ENCODE peak calls at places on chromosomes 1 and 21, in ten cellular contexts. G, D, Q, R, J, Y, I, L, H and S are unnamed samples.

GRCh38 chr21:42931560-42932235 is 6.3 kb upstream of the ERVH48-1 start:
- DNase-seq in G (peak), J (no peak), Y (no peak), R (no peak), D (no peak), L (no peak), H (no peak), Q (no peak), I (no peak), S (no peak)

GRCh38 chr1:17233675-17234074 is 15.2 kb upstream of the PADI3 start:
- DNase-seq in I (peak), H (peak), R (no peak), Y (peak), G (no peak), Q (peak), J (peak), L (peak), D (peak), S (peak)

GRCh38 chr21:34807146-34807880 is 138.5 kb downstream of the CLIC6 start:
- DNase-seq in H (no peak), J (peak), Q (peak), R (peak), L (peak), I (no peak), Y (no peak), D (peak), G (no peak), S (no peak)

GRCh38 chr1:244835276-244836134 is at the start of gene COX20:
- DNase-seq in D (peak), J (peak), H (peak), I (peak), L (peak), G (peak), R (peak), Q (peak), Y (peak), S (peak)

GRCh38 chr1:84174051-84174556 is 30.0 kb downstream of the PRKACB start:
- DNase-seq in H (no peak), L (no peak), Y (no peak), D (peak), J (peak), I (no peak), Q (peak), R (no peak), G (no peak), S (no peak)

GRCh38 chr1:29305943-29306342 is 69.6 kb downstream of the PTPRU start:
- DNase-seq in D (no peak), Y (no peak), H (no peak), R (no peak), Q (peak), G (no peak), I (no peak), L (no peak), J (no peak), S (no peak)

GRCh38 chr1:228770779-228771223 is 35.5 kb downstream of the RHOU start:
- DNase-seq in H (no peak), D (no peak), G (no peak), Y (no peak), J (no peak), R (no peak), I (no peak), L (no peak), Q (no peak), S (no peak)

GRCh38 chr1:160296036-160296435 is 11.1 kb upstream of the PEX19 start:
- DNase-seq in H (no peak), I (no peak), D (no peak), R (no peak), J (no peak), Q (no peak), Y (no peak), L (no peak), G (no peak), S (no peak)

GRCh38 chr1:25009675-25010262 is 79.7 kb upstream of the RUNX3 start:
- DNase-seq in J (no peak), R (no peak), Y (no peak), G (no peak), Q (no peak), H (no peak), L (no peak), D (no peak), I (no peak), S (no peak)

GRCh38 chr1:29237906-29238600 is 1.7 kb downstream of the PTPRU start:
- DNase-seq in R (no peak), I (peak), D (peak), H (peak), G (no peak), L (no peak), Q (peak), Y (no peak), J (peak), S (peak)

GRCh38 chr1:2226525-2227340 is 1.4 kb upstream of the SKI start:
- DNase-seq in Y (no peak), Q (no peak), G (no peak), J (no peak), L (peak), R (no peak), D (peak), H (peak), I (peak), S (no peak)

GRCh38 chr1:169545472-169545871 is 40.8 kb downstream of the F5 start:
- DNase-seq in J (no peak), H (no peak), Y (no peak), Q (no peak), I (no peak), R (no peak), G (no peak), D (no peak), L (no peak), S (no peak)

GRCh38 chr1:95118019-95118499 is 904 bp downstream of the TLCD4 start:
- DNase-seq in G (no peak), I (no peak), Y (peak), J (no peak), R (no peak), L (no peak), Q (peak), H (no peak), D (peak), S (peak)

GRCh38 chr1:213750231-213751063 is 237.3 kb upstream of the PROX1 start:
- DNase-seq in Y (no peak), R (no peak), I (no peak), Q (no peak), G (no peak), J (no peak), L (no peak), D (no peak), H (no peak), S (no peak)

GRCh38 chr1:30522031-30523004 is 201.1 kb downstream of the MATN1 start:
- DNase-seq in Y (peak), Q (peak), L (no peak), J (no peak), R (no peak), G (no peak), D (peak), I (peak), H (peak), S (peak)

GRCh38 chr21:42624095-42624830 is 29.2 kb upstream of the PDE9A start:
- DNase-seq in D (no peak), L (no peak), Q (no peak), I (no peak), H (peak), G (no peak), Y (no peak), J (no peak), R (no peak), S (no peak)

GRCh38 chr1:247193958-247194357 is 22.1 kb upstream of the ZNF124 start:
- DNase-seq in I (no peak), Q (no peak), G (no peak), L (no peak), H (no peak), J (no peak), R (no peak), Y (no peak), D (no peak), S (no peak)

GRCh38 chr1:89451011-89451410 is 73.6 kb upstream of the LRRC8B start:
- DNase-seq in L (no peak), D (peak), Q (peak), H (no peak), Y (no peak), I (no peak), R (no peak), G (no peak), J (no peak), S (no peak)

GRCh38 chr1:85582687-85583354 is 2.3 kb downstream of the CCN1 start:
- DNase-seq in D (peak), I (no peak), G (no peak), J (no peak), Y (no peak), H (no peak), Q (peak), L (no peak), R (no peak), S (no peak)

GRCh38 chr1:158864595-158864994 is 33.4 kb downstream of the MNDA start:
- DNase-seq in J (no peak), G (no peak), Y (no peak), Q (no peak), I (no peak), R (no peak), H (no peak), D (no peak), L (no peak), S (no peak)

GRCh38 chr21:41601573-41602371 is 93.8 kb upstream of the TMPRSS2 start:
- DNase-seq in H (no peak), I (no peak), Q (peak), J (no peak), L (no peak), D (peak), R (no peak), G (no peak), Y (no peak), S (no peak)

GRCh38 chr1:53505401-53505800 is 46.2 kb downstream of the DMRTB1 start:
- DNase-seq in R (no peak), I (no peak), H (no peak), J (no peak), Q (no peak), L (no peak), D (no peak), Y (no peak), G (no peak), S (no peak)

GRCh38 chr1:193234523-193234922 is 48.1 kb upstream of the B3GALT2 start:
- DNase-seq in I (no peak), Y (no peak), G (no peak), D (no peak), R (no peak), Q (no peak), J (no peak), L (no peak), H (no peak), S (no peak)

GRCh38 chr1:40232444-40232843 is 15.3 kb upstream of the TMCO2 start:
- DNase-seq in R (no peak), G (peak), D (no peak), Q (no peak), H (no peak), Y (no peak), L (no peak), I (no peak), J (no peak), S (no peak)

GRCh38 chr1:113375878-113376277 is 14.4 kb upstream of the MAGI3 start:
- DNase-seq in D (no peak), Q (no peak), I (no peak), Y (no peak), R (no peak), J (no peak), G (no peak), H (no peak), L (no peak), S (no peak)
- H3K4me3 ChIP-seq in D (no peak), Q (no peak), I (no peak), Y (no peak), R (no peak), J (no peak), G (no peak), H (no peak), L (no peak), S (no peak)

GRCh38 chr1:201648066-201648910 is 109.4 kb downstream of the NAV1 start:
- DNase-seq in I (peak), J (peak), Y (peak), H (peak), Q (peak), L (peak), D (peak), G (no peak), R (no peak), S (no peak)

GRCh38 chr1:201649776-201650607 is 111.1 kb downstream of the NAV1 start:
- DNase-seq in Q (peak), H (peak), I (peak), J (peak), D (peak), Y (peak), G (no peak), L (peak), R (no peak), S (peak)

GRCh38 chr1:201647722-201648065 is 108.8 kb downstream of the NAV1 start:
- DNase-seq in H (no peak), D (no peak), I (no peak), G (no peak), Q (no peak), L (no peak), J (no peak), Y (no peak), R (no peak), S (no peak)

GRCh38 chr1:201650608-201650933 is 111.6 kb downstream of the NAV1 start:
- DNase-seq in Q (no peak), Y (no peak), L (no peak), R (no peak), J (no peak), G (no peak), H (no peak), D (no peak), I (no peak), S (no peak)

DNA sequence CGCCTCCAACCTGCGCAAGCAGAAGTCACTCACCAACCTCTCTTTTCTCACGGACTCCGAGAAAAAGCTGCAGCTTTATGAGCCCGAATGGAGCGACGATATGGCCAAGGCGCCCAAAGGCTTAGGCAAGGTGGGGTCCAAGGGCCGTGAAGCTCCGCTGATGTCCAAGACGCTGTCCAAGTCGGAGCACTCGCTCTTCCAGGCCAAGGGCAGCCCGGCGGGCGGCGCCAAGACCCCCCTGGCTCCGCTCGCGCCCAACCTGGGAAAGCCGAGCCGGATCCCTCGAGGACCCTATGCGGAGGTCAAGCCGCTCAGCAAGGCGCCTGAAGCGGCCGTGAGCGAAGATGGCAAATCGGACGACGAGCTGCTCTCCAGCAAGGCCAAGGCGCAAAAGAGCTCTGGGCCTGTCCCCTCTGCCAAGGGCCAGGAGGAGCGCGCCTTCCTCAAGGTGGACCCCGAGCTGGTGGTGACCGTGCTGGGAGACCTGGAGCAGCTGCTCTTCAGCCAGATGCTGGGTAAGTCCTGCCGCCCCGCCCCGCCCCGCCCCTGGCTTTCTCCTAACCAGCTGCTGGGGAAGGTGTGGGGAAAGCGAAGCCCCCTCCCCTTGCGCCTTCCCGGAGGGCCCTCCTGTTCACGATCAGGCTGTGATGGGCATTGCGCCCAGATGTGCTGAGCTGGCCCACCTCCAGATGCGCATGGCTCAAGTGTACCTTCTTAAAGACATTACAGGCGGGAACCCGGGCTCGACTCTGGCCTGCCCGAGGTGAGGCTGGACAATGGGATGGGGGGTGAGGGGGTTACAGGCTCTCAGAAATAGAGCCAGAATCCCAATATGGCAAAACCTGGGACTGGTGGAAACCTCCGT is 110.2 kb downstream of the NAV1 start:
- DNase-seq in I (peak), R (no peak), J (no peak), G (no peak), Q (peak), H (peak), Y (no peak), L (no peak), D (peak), S (no peak)
- H3K27ac ChIP-seq in I (peak), R (no peak), J (peak), G (no peak), Q (no peak), H (peak), Y (peak), L (no peak), D (peak), S (peak)

DNA sequence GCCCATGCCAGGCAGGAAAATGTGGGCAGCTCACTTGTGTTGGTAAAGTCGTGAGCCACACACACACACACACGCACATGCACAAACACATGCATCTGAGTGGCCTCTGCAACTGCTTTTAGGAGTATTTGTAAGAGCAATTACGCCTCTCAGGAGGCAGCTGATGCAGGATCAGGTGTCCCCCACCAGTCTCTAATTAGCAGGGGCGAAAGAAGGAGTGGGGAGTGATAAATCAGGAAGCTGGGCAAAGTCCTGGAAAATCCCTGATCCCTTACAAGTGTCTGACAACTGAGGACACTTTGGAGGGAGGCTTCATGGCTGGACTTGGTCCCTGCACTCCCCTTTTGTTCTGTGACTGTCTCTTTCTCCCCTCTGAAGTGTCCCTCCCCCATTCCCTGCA is 5.7 kb upstream of the IVL start:
- DNase-seq in G (no peak), I (no peak), Y (no peak), J (no peak), R (no peak), D (no peak), H (no peak), L (no peak), Q (no peak), S (no peak)
- H3K4me3 ChIP-seq in G (no peak), I (no peak), Y (no peak), J (no peak), R (no peak), D (no peak), H (no peak), L (no peak), Q (no peak), S (no peak)

DNA sequence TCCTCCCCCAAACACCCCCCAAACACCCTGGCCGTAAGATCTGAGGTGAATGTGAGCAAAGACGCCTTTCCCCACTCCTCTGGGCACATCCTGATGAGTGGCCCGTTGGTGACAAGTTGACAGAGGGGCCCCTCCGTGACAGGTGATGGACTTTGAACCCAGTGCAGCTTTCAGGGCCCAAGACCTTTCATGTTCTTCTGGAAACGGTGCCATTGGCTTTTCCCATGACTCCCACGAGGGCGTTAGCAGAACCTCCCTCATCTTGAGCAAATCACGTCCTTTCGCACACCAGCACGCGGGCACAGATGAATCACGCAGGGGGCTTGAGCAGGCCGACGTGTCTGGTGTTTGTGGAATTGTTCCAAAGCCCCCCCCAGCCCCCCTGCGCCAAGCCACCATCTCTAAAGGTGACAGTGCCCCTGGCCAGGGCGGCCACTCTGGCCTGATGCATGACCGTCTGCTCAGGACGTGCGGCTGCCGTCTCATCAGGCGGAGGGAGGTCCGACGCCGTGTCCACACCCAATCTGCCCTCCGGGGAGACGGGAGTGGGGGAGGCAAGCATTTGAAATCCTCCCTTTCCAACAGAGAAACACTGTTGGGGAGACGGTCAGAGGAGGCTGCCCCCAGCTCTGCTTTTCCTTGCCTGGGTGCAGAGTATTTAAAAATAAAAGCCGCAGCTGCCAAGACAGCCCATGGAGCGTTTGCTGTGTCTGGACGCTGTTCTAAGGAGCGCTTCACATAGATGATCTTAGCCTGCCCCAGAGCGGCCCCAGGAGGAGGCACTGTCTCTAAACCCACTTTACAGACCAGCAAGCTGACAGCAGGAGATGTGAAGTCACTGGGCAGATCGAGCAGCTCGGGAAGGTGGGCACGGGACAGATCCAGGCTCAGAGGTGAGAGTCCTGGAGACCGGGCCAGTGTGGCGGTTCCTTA is 98.3 kb upstream of the ARHGEF16 start:
- DNase-seq in D (no peak), G (no peak), L (no peak), J (no peak), I (no peak), Y (no peak), Q (no peak), H (no peak), R (no peak), S (no peak)
- H3K27ac ChIP-seq in D (no peak), G (no peak), L (no peak), J (no peak), I (no peak), Y (no peak), Q (peak), H (no peak), R (no peak), S (no peak)

DNA sequence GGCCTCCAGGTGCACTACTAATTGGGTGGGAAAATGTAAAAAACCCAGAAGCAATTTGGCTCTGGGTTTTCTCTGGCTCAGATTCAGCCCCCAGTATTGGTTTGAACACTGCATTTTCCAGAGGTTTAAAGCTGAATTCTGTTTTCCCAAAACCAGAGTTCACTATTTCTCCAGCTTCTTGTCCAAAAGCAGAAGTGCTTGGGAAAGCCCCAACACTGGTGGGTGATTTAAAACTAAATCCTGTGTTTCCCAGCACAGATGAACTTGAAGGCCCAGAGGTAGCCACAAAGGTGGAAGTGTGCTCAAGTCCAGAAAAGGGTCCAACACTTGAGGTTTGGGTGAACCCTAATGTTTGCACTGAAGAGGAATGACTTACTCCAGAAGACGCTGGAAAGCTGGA is 689 bp downstream of the MCM3AP start:
- DNase-seq in Q (no peak), J (no peak), I (no peak), G (no peak), Y (no peak), R (no peak), D (no peak), H (no peak), L (no peak), S (no peak)
- H3K4me3 ChIP-seq in Q (peak), J (peak), I (no peak), G (peak), Y (peak), R (peak), D (peak), H (no peak), L (no peak), S (no peak)

GRCh38 chr1:10507111-10507879 is 32.5 kb downstream of the PEX14 start:
- DNase-seq in L (peak), Q (peak), H (peak), I (peak), J (peak), Y (peak), G (peak), D (peak), R (peak), S (peak)
- H3K27ac ChIP-seq in L (no peak), Q (no peak), H (no peak), I (no peak), J (no peak), Y (no peak), G (no peak), D (no peak), R (no peak), S (no peak)

DNA sequence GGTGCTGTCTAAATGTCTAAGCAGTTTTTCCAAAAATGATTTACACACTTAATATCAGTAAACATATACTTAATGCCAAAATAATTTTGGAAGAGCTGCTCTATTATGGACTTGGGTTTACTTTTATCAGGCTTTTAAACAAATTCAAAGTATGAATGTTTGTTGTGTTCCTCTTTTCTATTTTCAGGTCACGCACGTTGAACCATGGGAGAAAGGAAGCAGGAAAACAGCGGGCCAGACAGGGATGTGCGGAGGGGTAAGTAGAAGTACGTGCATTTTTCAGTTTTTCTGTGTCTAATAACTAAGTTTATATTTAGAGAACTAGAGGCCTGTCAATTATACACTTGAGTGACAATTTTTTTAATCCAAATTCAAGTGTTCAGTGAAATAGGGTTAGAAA is 3.4 kb downstream of the PRPF38B start:
- DNase-seq in I (no peak), Q (no peak), R (no peak), Y (no peak), J (no peak), G (no peak), H (no peak), D (no peak), L (no peak), S (no peak)
- H3K4me3 ChIP-seq in I (no peak), Q (no peak), R (peak), Y (peak), J (no peak), G (peak), H (no peak), D (peak), L (no peak), S (no peak)